ENCODE peak calls at places on chromosomes 7 and 10, in four cellular contexts. F, J, B and I are unnamed samples. For H3K4me1, the result is how much of the 10 kb centered on the place peaks cover.

GRCh38 chr10:43201545-43202131 is 63.4 kb downstream of the CSGALNACT2 start:
- DNase-seq in F (no peak), B (peak), J (peak), I (peak)

GRCh38 chr7:145016068-145016467 is 180.2 kb upstream of the TPK1 start:
- DNase-seq in J (no peak), F (peak), B (no peak), I (no peak)

GRCh38 chr7:134520130-134520529 is 7.2 kb upstream of the AKR1B10 start:
- DNase-seq in B (no peak), F (no peak), J (no peak), I (no peak)

GRCh38 chr7:93203496-93203895 is 22.8 kb downstream of the HEPACAM2 start:
- DNase-seq in B (no peak), F (no peak), J (no peak), I (no peak)

GRCh38 chr10:70666960-70667798 is 5.1 kb upstream of the ADAMTS14 start:
- DNase-seq in F (no peak), B (no peak), J (no peak), I (no peak)

GRCh38 chr7:32051128-32051527 is 19.1 kb downstream of the PDE1C start:
- DNase-seq in J (no peak), B (no peak), F (peak), I (no peak)

GRCh38 chr10:120336910-120337540 is 120.0 kb upstream of the PLPP4 start:
- DNase-seq in B (no peak), F (peak), J (peak), I (no peak)

GRCh38 chr10:5606321-5606720 is 60.1 kb downstream of the ASB13 start:
- DNase-seq in F (no peak), B (peak), J (no peak), I (no peak)

GRCh38 chr7:148306759-148307158 is 283.8 kb upstream of the C7orf33 start:
- DNase-seq in F (no peak), J (no peak), B (no peak), I (no peak)

GRCh38 chr7:68258569-68258968 is 1261.9 kb downstream of the TYW1 start:
- DNase-seq in J (no peak), B (no peak), F (no peak), I (no peak)

GRCh38 chr7:152462995-152463713 is 27.4 kb upstream of the KMT2C start:
- DNase-seq in J (no peak), B (no peak), F (peak), I (no peak)

GRCh38 chr10:102800601-102801335 is 36.4 kb downstream of the CYP17A1 start:
- DNase-seq in F (peak), J (no peak), B (no peak), I (no peak)

GRCh38 chr10:102799691-102800435 is 37.4 kb downstream of the CYP17A1 start:
- DNase-seq in F (no peak), B (no peak), J (no peak), I (peak)

GRCh38 chr10:102791754-102792153 is 45.5 kb downstream of the CYP17A1 start:
- DNase-seq in F (no peak), J (no peak), B (no peak), I (no peak)

GRCh38 chr10:102795453-102796406 is 41.5 kb downstream of the CYP17A1 start:
- DNase-seq in J (no peak), F (no peak), B (no peak), I (no peak)

DNA sequence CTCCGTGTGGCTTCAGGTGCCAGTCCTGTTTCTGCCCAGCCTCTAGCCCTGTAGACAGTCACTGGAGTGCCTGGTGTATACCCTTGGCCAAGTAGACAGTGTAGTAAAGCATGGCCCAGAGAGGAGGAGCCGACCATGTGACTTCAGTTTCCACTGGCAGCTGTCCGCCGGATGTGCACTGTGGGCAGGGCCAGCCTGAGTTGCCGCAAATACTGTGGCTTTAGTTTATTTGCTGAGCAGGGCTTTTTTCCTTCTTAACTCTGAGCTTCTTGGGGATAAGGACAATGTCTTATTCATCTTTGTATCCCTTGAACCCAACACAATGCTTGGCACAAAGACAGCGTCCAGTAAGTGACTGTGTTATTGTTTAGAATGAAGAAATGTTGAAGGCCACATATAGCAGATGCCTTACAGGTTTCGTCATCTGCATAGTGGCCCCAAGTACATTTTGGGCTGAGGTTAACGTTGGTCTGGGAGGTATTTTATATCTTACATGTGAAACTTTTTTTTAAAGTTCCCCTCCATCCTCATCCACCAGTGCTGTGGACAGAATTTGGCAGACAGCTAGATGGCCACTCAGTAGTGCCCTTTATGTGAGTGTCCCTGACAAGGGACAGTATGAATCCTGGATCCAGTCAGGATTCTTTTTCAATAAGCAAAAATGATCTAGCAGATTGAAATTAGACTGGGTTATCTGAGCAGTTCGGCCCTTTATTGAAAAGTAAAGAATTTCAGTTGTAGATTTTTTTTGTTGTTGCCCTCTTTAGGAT is 40.6 kb downstream of the CYP17A1 start:
- DNase-seq in F (no peak), J (peak), B (peak), I (peak)
- H3K4me1 ChIP-seq in F (under half), J (under half), B (under half), I (under half)

GRCh38 chr7:157292770-157293412 is 43.9 kb upstream of the DNAJB6 start:
- DNase-seq in B (peak), J (no peak), F (no peak), I (no peak)
- H3K4me1 ChIP-seq in B (under half), J (under half), F (under half), I (under half)

GRCh38 chr10:119284679-119285096 is 77.3 kb downstream of the GRK5 start:
- DNase-seq in J (peak), B (no peak), F (no peak), I (peak)
- H3K4me1 ChIP-seq in J (half or more), B (under half), F (under half), I (half or more)

GRCh38 chr10:60869916-60870728 is 73.9 kb downstream of the RHOBTB1 start:
- DNase-seq in F (peak), B (no peak), J (no peak), I (no peak)

GRCh38 chr10:60870803-60871202 is 73.2 kb downstream of the RHOBTB1 start:
- DNase-seq in F (no peak), J (no peak), B (no peak), I (no peak)

GRCh38 chr10:60871215-60871614 is 72.8 kb downstream of the RHOBTB1 start:
- DNase-seq in J (no peak), F (no peak), B (no peak), I (no peak)

GRCh38 chr10:60868946-60869345 is 75.0 kb downstream of the RHOBTB1 start:
- DNase-seq in B (no peak), J (no peak), F (no peak), I (no peak)

GRCh38 chr10:60872451-60872850 is 71.5 kb downstream of the RHOBTB1 start:
- DNase-seq in B (no peak), J (no peak), F (no peak), I (no peak)
- H3K4me1 ChIP-seq in B (under half), J (under half), F (under half), I (under half)

GRCh38 chr7:42222891-42223290 is 14.1 kb downstream of the GLI3 start:
- DNase-seq in B (no peak), J (no peak), F (peak), I (no peak)

GRCh38 chr7:42224391-42225003 is 12.5 kb downstream of the GLI3 start:
- DNase-seq in J (no peak), B (no peak), F (peak), I (no peak)

GRCh38 chr7:42227523-42227922 is 9.5 kb downstream of the GLI3 start:
- DNase-seq in J (no peak), F (peak), B (no peak), I (no peak)

GRCh38 chr7:42227931-42228591 is 8.9 kb downstream of the GLI3 start:
- DNase-seq in F (peak), B (no peak), J (peak), I (peak)

GRCh38 chr7:42226354-42226941 is 10.6 kb downstream of the GLI3 start:
- DNase-seq in F (peak), B (no peak), J (no peak), I (no peak)
- H3K4me1 ChIP-seq in F (under half), B (under half), J (under half), I (under half)

DNA sequence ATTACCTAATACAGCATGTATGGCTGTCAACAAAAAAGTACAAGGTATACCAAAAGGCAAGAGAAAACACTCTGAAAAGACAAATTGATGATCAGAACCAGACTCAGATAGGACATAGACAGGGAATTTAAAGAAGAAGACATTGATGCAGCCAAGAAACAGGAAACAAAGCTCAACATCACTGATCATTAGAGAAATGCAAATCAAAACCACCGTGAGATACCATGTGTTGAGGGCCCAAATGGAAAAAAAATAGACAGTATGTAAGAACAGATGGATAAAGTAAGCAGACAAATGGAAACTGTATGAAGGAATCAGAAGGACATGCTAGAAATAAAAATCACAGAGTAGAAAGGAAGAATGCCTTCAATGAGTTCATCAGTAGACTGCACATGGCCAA is 23.3 kb downstream of the CARD11 start:
- DNase-seq in B (no peak), F (no peak), J (no peak), I (no peak)
- H3K4me1 ChIP-seq in B (under half), F (under half), J (under half), I (under half)

GRCh38 chr7:130939285-130940095 is 205.5 kb upstream of the KLF14 start:
- DNase-seq in B (no peak), F (no peak), J (no peak), I (no peak)

GRCh38 chr7:130940326-130940725 is 206.3 kb upstream of the KLF14 start:
- DNase-seq in J (no peak), B (no peak), F (no peak), I (no peak)

GRCh38 chr7:130937830-130938229 is 203.8 kb upstream of the KLF14 start:
- DNase-seq in B (no peak), J (no peak), F (no peak), I (no peak)

GRCh38 chr7:130937016-130937415 is 203.0 kb upstream of the KLF14 start:
- DNase-seq in F (no peak), J (no peak), B (no peak), I (no peak)

DNA sequence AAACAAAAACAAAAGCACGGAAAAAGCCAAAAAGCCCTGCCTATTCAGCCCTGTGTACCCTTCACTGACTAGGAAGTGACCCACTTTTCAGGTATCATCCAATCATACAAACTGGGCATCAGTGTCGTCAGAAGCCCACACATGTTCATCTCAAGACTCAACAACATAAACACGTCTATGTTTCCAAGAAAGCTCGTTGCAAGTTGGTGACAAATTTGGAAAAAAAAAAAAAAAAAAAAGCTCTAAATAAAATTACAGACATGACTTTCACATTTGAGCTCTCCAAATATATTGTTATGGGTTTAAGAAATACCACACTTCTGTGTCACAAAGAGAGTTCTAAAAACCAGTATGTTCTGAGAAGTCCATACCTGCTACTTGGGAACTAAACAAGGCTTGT is 204.7 kb upstream of the KLF14 start:
- DNase-seq in B (no peak), J (no peak), F (no peak), I (no peak)
- H3K4me1 ChIP-seq in B (under half), J (under half), F (under half), I (under half)

GRCh38 chr10:49169776-49170175 is 18.4 kb downstream of the TMEM273 start:
- DNase-seq in F (no peak), B (no peak), J (no peak), I (no peak)
- H3K4me1 ChIP-seq in F (under half), B (under half), J (under half), I (under half)

GRCh38 chr7:151008511-151009323 is 15.6 kb downstream of the ATG9B start:
- DNase-seq in B (peak), F (peak), J (peak), I (peak)
- H3K4me1 ChIP-seq in B (under half), F (under half), J (under half), I (under half)

GRCh38 chr7:50333266-50333665 is 28.8 kb downstream of the IKZF1 start:
- DNase-seq in B (no peak), J (no peak), F (peak), I (no peak)

GRCh38 chr7:50335795-50336754 is 31.6 kb downstream of the IKZF1 start:
- DNase-seq in F (peak), B (peak), J (no peak), I (peak)

GRCh38 chr7:50332241-50333176 is 28.0 kb downstream of the IKZF1 start:
- DNase-seq in F (peak), J (no peak), B (no peak), I (no peak)

GRCh38 chr7:50335230-50335794 is 30.8 kb downstream of the IKZF1 start:
- DNase-seq in F (no peak), J (no peak), B (no peak), I (no peak)

GRCh38 chr7:50334341-50334994 is 30.0 kb downstream of the IKZF1 start:
- DNase-seq in J (no peak), F (no peak), B (no peak), I (no peak)
- H3K4me1 ChIP-seq in J (under half), F (under half), B (under half), I (under half)